ENCODE peak calls at places on chromosomes 5 and 9, in ten cellular contexts. One of them, this sample, is unnamed.

GRCh38 chr5:119328753-119329602 is 26.8 kb upstream of the TNFAIP8 start:
- DNase-seq in astrocyte of the spinal cord: peak; percentile 69
- DNase-seq in GM12865: no peak
- DNase-seq in right lobe of liver: no peak
- DNase-seq in ovary: no peak
- DNase-seq in A673: no peak
- DNase-seq in AG04450: peak; percentile 55
- DNase-seq in HFF-Myc: peak; percentile 70
- DNase-seq in HFFc6: peak; percentile 52
- DNase-seq in endothelial cell: no peak
- DNase-seq in this sample: peak; percentile 35

GRCh38 chr5:142512680-142513042 is 173.2 kb downstream of the FGF1 start:
- DNase-seq in astrocyte of the spinal cord: peak; percentile 68
- DNase-seq in GM12865: no peak
- DNase-seq in right lobe of liver: no peak
- DNase-seq in ovary: no peak
- DNase-seq in A673: no peak
- DNase-seq in AG04450: no peak
- DNase-seq in HFF-Myc: peak; percentile 45
- DNase-seq in HFFc6: peak; percentile 77
- DNase-seq in endothelial cell: no peak
- DNase-seq in this sample: peak; percentile 42

GRCh38 chr9:13651969-13652663 is 372.6 kb upstream of the MPDZ start:
- DNase-seq in astrocyte of the spinal cord: no peak
- DNase-seq in GM12865: no peak
- DNase-seq in right lobe of liver: no peak
- DNase-seq in ovary: no peak
- DNase-seq in A673: no peak
- DNase-seq in AG04450: no peak
- DNase-seq in HFF-Myc: no peak
- DNase-seq in HFFc6: no peak
- DNase-seq in endothelial cell: no peak
- DNase-seq in this sample: no peak

GRCh38 chr9:84668204-84669007 is 1.1 kb upstream of the NTRK2 start:
- DNase-seq in astrocyte of the spinal cord: peak; percentile 63
- DNase-seq in GM12865: peak; percentile 61
- DNase-seq in right lobe of liver: peak; percentile 61
- DNase-seq in ovary: peak; percentile 68
- DNase-seq in A673: peak; percentile 77
- DNase-seq in AG04450: no peak
- DNase-seq in HFF-Myc: peak; percentile 15
- DNase-seq in HFFc6: peak; percentile 48
- DNase-seq in endothelial cell: peak; percentile 92
- DNase-seq in this sample: peak; percentile 54

GRCh38 chr9:21788752-21789151 is 13.7 kb upstream of the MTAP start:
- DNase-seq in astrocyte of the spinal cord: no peak
- DNase-seq in GM12865: no peak
- DNase-seq in right lobe of liver: no peak
- DNase-seq in ovary: no peak
- DNase-seq in A673: no peak
- DNase-seq in AG04450: no peak
- DNase-seq in HFF-Myc: no peak
- DNase-seq in HFFc6: no peak
- DNase-seq in endothelial cell: no peak
- DNase-seq in this sample: no peak

GRCh38 chr5:142803428-142804111 is 33.4 kb downstream of the ARHGAP26 start:
- DNase-seq in astrocyte of the spinal cord: no peak
- DNase-seq in GM12865: no peak
- DNase-seq in right lobe of liver: no peak
- DNase-seq in ovary: peak; percentile 29
- DNase-seq in A673: no peak
- DNase-seq in AG04450: no peak
- DNase-seq in HFF-Myc: no peak
- DNase-seq in HFFc6: no peak
- DNase-seq in endothelial cell: no peak
- DNase-seq in this sample: peak; percentile 93

GRCh38 chr9:83238871-83239624 is 176.1 kb upstream of the RASEF start:
- DNase-seq in astrocyte of the spinal cord: no peak
- DNase-seq in GM12865: no peak
- DNase-seq in right lobe of liver: no peak
- DNase-seq in ovary: no peak
- DNase-seq in A673: peak; percentile 48
- DNase-seq in AG04450: no peak
- DNase-seq in HFF-Myc: no peak
- DNase-seq in HFFc6: no peak
- DNase-seq in endothelial cell: no peak
- DNase-seq in this sample: peak; percentile 36

GRCh38 chr9:2967779-2968178 is 123.9 kb upstream of the PUM3 start:
- DNase-seq in astrocyte of the spinal cord: no peak
- DNase-seq in GM12865: no peak
- DNase-seq in right lobe of liver: no peak
- DNase-seq in ovary: no peak
- DNase-seq in A673: no peak
- DNase-seq in AG04450: no peak
- DNase-seq in HFF-Myc: no peak
- DNase-seq in HFFc6: no peak
- DNase-seq in endothelial cell: no peak
- DNase-seq in this sample: no peak

GRCh38 chr5:111063709-111064322 is 7.7 kb upstream of the TSLP start:
- DNase-seq in astrocyte of the spinal cord: no peak
- DNase-seq in GM12865: peak; percentile 53
- DNase-seq in right lobe of liver: no peak
- DNase-seq in ovary: no peak
- DNase-seq in A673: no peak
- DNase-seq in AG04450: no peak
- DNase-seq in HFF-Myc: no peak
- DNase-seq in HFFc6: no peak
- DNase-seq in endothelial cell: no peak
- DNase-seq in this sample: no peak

GRCh38 chr5:4079881-4080280 is 484.2 kb downstream of the IRX1 start:
- DNase-seq in astrocyte of the spinal cord: no peak
- DNase-seq in GM12865: no peak
- DNase-seq in right lobe of liver: no peak
- DNase-seq in ovary: no peak
- DNase-seq in A673: no peak
- DNase-seq in AG04450: no peak
- DNase-seq in HFF-Myc: no peak
- DNase-seq in HFFc6: no peak
- DNase-seq in endothelial cell: no peak
- DNase-seq in this sample: no peak

GRCh38 chr9:35906923-35907699 is 1.1 kb downstream of the HRCT1 start:
- DNase-seq in astrocyte of the spinal cord: peak; percentile 85
- DNase-seq in GM12865: no peak
- DNase-seq in right lobe of liver: no peak
- DNase-seq in ovary: peak; percentile 76
- DNase-seq in A673: peak; percentile 42
- DNase-seq in AG04450: no peak
- DNase-seq in HFF-Myc: no peak
- DNase-seq in HFFc6: peak; percentile 70
- DNase-seq in endothelial cell: peak; percentile 15
- DNase-seq in this sample: peak; percentile 92

GRCh38 chr9:120366646-120367019 is 213.3 kb downstream of the CDK5RAP2 start:
- DNase-seq in astrocyte of the spinal cord: peak; percentile 86
- DNase-seq in GM12865: no peak
- DNase-seq in right lobe of liver: no peak
- DNase-seq in ovary: no peak
- DNase-seq in A673: peak; percentile 55
- DNase-seq in AG04450: peak; percentile 75
- DNase-seq in HFF-Myc: peak; percentile 85
- DNase-seq in HFFc6: peak; percentile 90
- DNase-seq in endothelial cell: peak; percentile 54
- DNase-seq in this sample: peak; percentile 95

GRCh38 chr5:56732147-56732546 is 83.2 kb upstream of the MAP3K1 start:
- DNase-seq in astrocyte of the spinal cord: no peak
- DNase-seq in GM12865: no peak
- DNase-seq in right lobe of liver: no peak
- DNase-seq in ovary: no peak
- DNase-seq in A673: no peak
- DNase-seq in AG04450: no peak
- DNase-seq in HFF-Myc: no peak
- DNase-seq in HFFc6: no peak
- DNase-seq in endothelial cell: no peak
- DNase-seq in this sample: no peak

GRCh38 chr5:180601591-180602480 is 10.5 kb upstream of the SCGB3A1 start:
- DNase-seq in astrocyte of the spinal cord: no peak
- DNase-seq in GM12865: no peak
- DNase-seq in right lobe of liver: peak; percentile 49
- DNase-seq in ovary: peak; percentile 12
- DNase-seq in A673: no peak
- DNase-seq in AG04450: no peak
- DNase-seq in HFF-Myc: no peak
- DNase-seq in HFFc6: no peak
- DNase-seq in endothelial cell: no peak
- DNase-seq in this sample: no peak

GRCh38 chr9:70355801-70356200 is 58.7 kb downstream of the KLF9 start:
- DNase-seq in astrocyte of the spinal cord: no peak
- DNase-seq in GM12865: no peak
- DNase-seq in right lobe of liver: no peak
- DNase-seq in ovary: no peak
- DNase-seq in A673: no peak
- DNase-seq in AG04450: no peak
- DNase-seq in HFF-Myc: no peak
- DNase-seq in HFFc6: no peak
- DNase-seq in endothelial cell: no peak
- DNase-seq in this sample: no peak

GRCh38 chr5:94928891-94929290 is 310.4 kb downstream of the SLF1 start:
- DNase-seq in astrocyte of the spinal cord: peak; percentile 44
- DNase-seq in GM12865: no peak
- DNase-seq in right lobe of liver: no peak
- DNase-seq in ovary: no peak
- DNase-seq in A673: no peak
- DNase-seq in AG04450: no peak
- DNase-seq in HFF-Myc: no peak
- DNase-seq in HFFc6: no peak
- DNase-seq in endothelial cell: no peak
- DNase-seq in this sample: peak; percentile 40

GRCh38 chr5:169648725-169649124 is 11.7 kb downstream of the DOCK2 start:
- DNase-seq in astrocyte of the spinal cord: peak; percentile 67
- DNase-seq in GM12865: no peak
- DNase-seq in right lobe of liver: no peak
- DNase-seq in ovary: no peak
- DNase-seq in A673: no peak
- DNase-seq in AG04450: no peak
- DNase-seq in HFF-Myc: no peak
- DNase-seq in HFFc6: peak; percentile 90
- DNase-seq in endothelial cell: no peak
- DNase-seq in this sample: peak; percentile 62
- TF ChIP-seq CTCF in astrocyte of the spinal cord: no peak
- TF ChIP-seq CTCF in GM12865: no peak
- TF ChIP-seq CTCF in right lobe of liver: no peak
- TF ChIP-seq CTCF in ovary: no peak
- TF ChIP-seq CTCF in A673: no peak
- TF ChIP-seq CTCF in AG04450: peak; percentile 21
- TF ChIP-seq CTCF in HFF-Myc: no peak
- TF ChIP-seq CTCF in HFFc6: peak; percentile 11
- TF ChIP-seq CTCF in endothelial cell: no peak
- TF ChIP-seq CTCF in this sample: no peak

DNA sequence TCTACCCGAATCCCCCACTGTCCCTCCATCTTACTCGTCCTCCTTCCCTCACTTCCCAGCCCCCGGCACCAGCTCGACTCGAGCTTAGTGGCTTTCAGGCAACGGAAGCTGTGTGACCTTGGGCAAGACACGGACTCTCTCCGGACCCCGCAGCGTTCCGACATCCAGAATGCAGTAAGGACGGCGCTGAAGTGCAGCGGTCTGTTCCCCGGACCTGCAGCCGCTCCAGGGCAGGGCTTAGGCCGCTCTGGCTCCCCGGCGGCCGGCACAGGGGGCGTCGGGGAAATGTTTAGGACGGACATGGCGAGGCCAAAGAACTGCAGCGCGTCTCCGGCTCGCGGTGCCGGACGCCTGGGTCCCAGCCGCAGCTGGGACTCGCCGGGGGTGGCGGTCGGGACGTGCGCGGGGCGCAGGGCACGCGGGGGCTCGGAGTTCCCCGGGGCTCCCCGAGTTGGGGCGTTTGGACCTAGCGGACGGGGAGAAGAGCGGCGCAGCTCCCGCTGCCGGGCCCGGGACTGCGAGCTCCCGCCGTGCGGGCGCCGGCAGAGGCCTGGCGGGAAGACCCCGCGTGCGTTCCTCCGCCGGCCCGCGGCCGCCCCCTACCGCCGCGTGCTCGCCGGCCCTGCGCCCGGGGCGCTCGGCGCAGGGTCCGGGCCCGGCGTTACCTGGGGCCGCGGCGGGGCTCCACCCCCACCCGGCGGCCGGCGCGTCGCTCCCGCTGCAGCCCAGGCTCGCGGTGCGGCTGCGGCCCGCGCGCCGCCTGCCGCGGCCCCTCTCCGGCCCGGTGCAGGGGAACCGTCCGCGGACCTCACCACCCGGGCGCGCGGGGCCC is 5.6 kb upstream of the RNF44 start:
- DNase-seq in astrocyte of the spinal cord: no peak
- DNase-seq in GM12865: peak; percentile 67
- DNase-seq in right lobe of liver: no peak
- DNase-seq in ovary: peak; percentile 31
- DNase-seq in A673: no peak
- DNase-seq in AG04450: no peak
- DNase-seq in HFF-Myc: no peak
- DNase-seq in HFFc6: no peak
- DNase-seq in endothelial cell: peak; percentile 40
- DNase-seq in this sample: no peak
- TF ChIP-seq CTCF in astrocyte of the spinal cord: no peak
- TF ChIP-seq CTCF in GM12865: peak; percentile 28
- TF ChIP-seq CTCF in right lobe of liver: peak; percentile 32
- TF ChIP-seq CTCF in ovary: peak; percentile 27
- TF ChIP-seq CTCF in A673: no peak
- TF ChIP-seq CTCF in AG04450: no peak
- TF ChIP-seq CTCF in HFF-Myc: no peak
- TF ChIP-seq CTCF in HFFc6: peak; percentile 17
- TF ChIP-seq CTCF in endothelial cell: no peak
- TF ChIP-seq CTCF in this sample: no peak

DNA sequence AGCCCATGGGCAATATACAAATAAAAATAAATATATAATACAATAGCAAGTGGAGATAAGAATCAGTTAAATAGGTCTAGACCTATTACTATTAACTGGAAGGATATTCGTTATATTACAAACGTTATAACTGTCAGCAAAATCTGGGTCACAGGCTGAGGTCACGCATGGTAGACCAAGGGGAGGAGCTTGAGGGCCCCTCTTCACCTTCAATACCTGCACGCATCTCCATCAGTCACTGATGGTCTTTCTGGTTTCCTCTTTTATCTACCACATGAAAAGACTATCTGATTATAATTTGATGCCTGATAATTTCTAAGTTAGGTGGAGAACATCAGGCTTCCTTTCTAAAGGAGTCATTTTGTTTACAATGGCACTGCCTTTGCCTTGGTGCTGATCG is 43.2 kb downstream of the MAT2B start:
- DNase-seq in astrocyte of the spinal cord: no peak
- DNase-seq in GM12865: no peak
- DNase-seq in right lobe of liver: no peak
- DNase-seq in ovary: no peak
- DNase-seq in A673: no peak
- DNase-seq in AG04450: no peak
- DNase-seq in HFF-Myc: no peak
- DNase-seq in HFFc6: no peak
- DNase-seq in endothelial cell: no peak
- DNase-seq in this sample: no peak
- TF ChIP-seq CTCF in astrocyte of the spinal cord: no peak
- TF ChIP-seq CTCF in GM12865: no peak
- TF ChIP-seq CTCF in right lobe of liver: no peak
- TF ChIP-seq CTCF in ovary: no peak
- TF ChIP-seq CTCF in A673: no peak
- TF ChIP-seq CTCF in AG04450: no peak
- TF ChIP-seq CTCF in HFF-Myc: no peak
- TF ChIP-seq CTCF in HFFc6: no peak
- TF ChIP-seq CTCF in endothelial cell: no peak
- TF ChIP-seq CTCF in this sample: no peak

GRCh38 chr5:174837919-174838902 is 113.8 kb downstream of the MSX2 start:
- DNase-seq in astrocyte of the spinal cord: peak; percentile 23
- DNase-seq in GM12865: no peak
- DNase-seq in right lobe of liver: no peak
- DNase-seq in ovary: no peak
- DNase-seq in A673: peak; percentile 53
- DNase-seq in AG04450: no peak
- DNase-seq in HFF-Myc: peak; percentile 81
- DNase-seq in HFFc6: no peak
- DNase-seq in endothelial cell: peak; percentile 6
- DNase-seq in this sample: peak; percentile 36
- TF ChIP-seq CTCF in astrocyte of the spinal cord: no peak
- TF ChIP-seq CTCF in GM12865: no peak
- TF ChIP-seq CTCF in right lobe of liver: no peak
- TF ChIP-seq CTCF in ovary: no peak
- TF ChIP-seq CTCF in A673: peak; percentile 48
- TF ChIP-seq CTCF in AG04450: peak; percentile 3
- TF ChIP-seq CTCF in HFF-Myc: peak; percentile 61
- TF ChIP-seq CTCF in HFFc6: no peak
- TF ChIP-seq CTCF in endothelial cell: no peak
- TF ChIP-seq CTCF in this sample: no peak

This sample was measured in fibroblast of pulmonary artery.